ENCODE peak calls at places on chromosomes 4 and X, in nine cellular contexts. Q is ELF-1, R is NCI-H1930, F is fibroblast of lung, N is Calu3, K is activated gamma-delta T cell treated with Interleukin-2 at 50 U/mL for 16 hours, X is iris pigment epithelial cell, H is MCF 10A, P is A549. T is an unnamed sample.

GRCh38 chr4:38160487-38161207 is 200.4 kb downstream of the PTTG2 start:
- DNase-seq in Q (peak; percentile 36), R (no peak), F (peak; percentile 97), N (peak; percentile 62), K (no peak), X (peak; percentile 99), H (peak; percentile 96), P (peak; percentile 60), T (no peak)

GRCh38 chrX:10071451-10072163 is 85.2 kb upstream of the CLCN4 start:
- DNase-seq in Q (no peak), R (no peak), F (peak; percentile 22), N (no peak), K (no peak), X (no peak), H (no peak), P (no peak), T (no peak)

GRCh38 chrX:68912113-68912980 is 83.5 kb downstream of the EFNB1 start:
- DNase-seq in Q (peak; percentile 93), R (no peak), F (peak; percentile 36), N (no peak), K (no peak), X (peak; percentile 23), H (no peak), P (no peak), T (no peak)

GRCh38 chr4:173057442-173057841 is 111.2 kb upstream of the GALNT7 start:
- DNase-seq in Q (no peak), R (peak; percentile 87), F (no peak), N (no peak), K (no peak), X (peak; percentile 18), H (no peak), P (no peak), T (no peak)

GRCh38 chrX:21946925-21947641 is 6.6 kb downstream of the SMS start:
- DNase-seq in Q (peak; percentile 81), R (no peak), F (no peak), N (no peak), K (no peak), X (peak; percentile 67), H (no peak), P (no peak), T (peak; percentile 42)

GRCh38 chr4:150447356-150447755 is 134.6 kb upstream of the MAB21L2 start:
- DNase-seq in Q (no peak), R (no peak), F (no peak), N (no peak), K (no peak), X (no peak), H (no peak), P (no peak), T (no peak)

GRCh38 chrX:153953342-153953830 is 8.9 kb upstream of the RENBP start:
- DNase-seq in Q (peak; percentile 94), R (peak; percentile 52), F (peak; percentile 59), N (peak; percentile 73), K (peak; percentile 78), X (peak; percentile 34), H (peak; percentile 61), P (peak; percentile 68), T (no peak)

GRCh38 chr4:17132226-17132625 is 233.8 kb upstream of the LDB2 start:
- DNase-seq in Q (no peak), R (no peak), F (peak; percentile 52), N (no peak), K (no peak), X (no peak), H (no peak), P (no peak), T (no peak)

GRCh38 chr4:87975466-87975865 is at the start of gene SPP1:
- DNase-seq in Q (peak; percentile 81), R (peak; percentile 18), F (no peak), N (peak; percentile 76), K (no peak), X (peak; percentile 16), H (peak; percentile 10), P (peak; percentile 25), T (peak; percentile 40)